ENCODE peak calls at places on chromosomes 6 and 20, in eight cellular contexts. One of them, this sample, is unnamed.
A peak's percentile ranks its signal among the peaks of the same experiment; 100 is the strongest.

GRCh38 chr20:45469336-45470261 is at the start of gene WFDC2:
- DNase-seq in cardiac muscle cell: peak; percentile 13
- DNase-seq in left lung: peak; percentile 86
- DNase-seq in HepG2: no peak
- DNase-seq in left ventricle myocardium inferior: no peak
- DNase-seq in naive thymus-derived CD4-positive, alpha-beta T cell: no peak
- DNase-seq in A673: no peak
- DNase-seq in CD4-positive, CD25-positive, alpha-beta regulatory T cell: no peak
- DNase-seq in this sample: no peak

GRCh38 chr20:19603390-19603753 is 154.7 kb upstream of the RIN2 start:
- DNase-seq in cardiac muscle cell: no peak
- DNase-seq in left lung: no peak
- DNase-seq in HepG2: no peak
- DNase-seq in left ventricle myocardium inferior: no peak
- DNase-seq in naive thymus-derived CD4-positive, alpha-beta T cell: no peak
- DNase-seq in A673: no peak
- DNase-seq in CD4-positive, CD25-positive, alpha-beta regulatory T cell: no peak
- DNase-seq in this sample: no peak

GRCh38 chr6:105459884-105460283 is 57.0 kb upstream of the PREP start:
- DNase-seq in cardiac muscle cell: no peak
- DNase-seq in left lung: no peak
- DNase-seq in HepG2: no peak
- DNase-seq in left ventricle myocardium inferior: no peak
- DNase-seq in naive thymus-derived CD4-positive, alpha-beta T cell: no peak
- DNase-seq in A673: peak; percentile 6
- DNase-seq in CD4-positive, CD25-positive, alpha-beta regulatory T cell: no peak
- DNase-seq in this sample: no peak

GRCh38 chr6:56686429-56686828 is 43.7 kb upstream of the DST start:
- DNase-seq in cardiac muscle cell: no peak
- DNase-seq in left lung: no peak
- DNase-seq in HepG2: peak; percentile 50
- DNase-seq in left ventricle myocardium inferior: no peak
- DNase-seq in naive thymus-derived CD4-positive, alpha-beta T cell: no peak
- DNase-seq in A673: no peak
- DNase-seq in CD4-positive, CD25-positive, alpha-beta regulatory T cell: no peak
- DNase-seq in this sample: no peak

GRCh38 chr20:2729791-2730190 is 37.2 kb downstream of the EBF4 start:
- DNase-seq in cardiac muscle cell: no peak
- DNase-seq in left lung: no peak
- DNase-seq in HepG2: no peak
- DNase-seq in left ventricle myocardium inferior: no peak
- DNase-seq in naive thymus-derived CD4-positive, alpha-beta T cell: no peak
- DNase-seq in A673: no peak
- DNase-seq in CD4-positive, CD25-positive, alpha-beta regulatory T cell: no peak
- DNase-seq in this sample: no peak

GRCh38 chr6:41836022-41836659 is 48.6 kb downstream of the TOMM6 start:
- DNase-seq in cardiac muscle cell: peak; percentile 5
- DNase-seq in left lung: no peak
- DNase-seq in HepG2: no peak
- DNase-seq in left ventricle myocardium inferior: no peak
- DNase-seq in naive thymus-derived CD4-positive, alpha-beta T cell: no peak
- DNase-seq in A673: no peak
- DNase-seq in CD4-positive, CD25-positive, alpha-beta regulatory T cell: no peak
- DNase-seq in this sample: no peak

GRCh38 chr6:135876048-135876447 is 24.5 kb downstream of the PDE7B start:
- DNase-seq in cardiac muscle cell: no peak
- DNase-seq in left lung: peak; percentile 36
- DNase-seq in HepG2: no peak
- DNase-seq in left ventricle myocardium inferior: no peak
- DNase-seq in naive thymus-derived CD4-positive, alpha-beta T cell: peak; percentile 29
- DNase-seq in A673: no peak
- DNase-seq in CD4-positive, CD25-positive, alpha-beta regulatory T cell: no peak
- DNase-seq in this sample: no peak

GRCh38 chr20:14470977-14471642 is 133.7 kb upstream of the FLRT3 start:
- DNase-seq in cardiac muscle cell: no peak
- DNase-seq in left lung: peak; percentile 32
- DNase-seq in HepG2: no peak
- DNase-seq in left ventricle myocardium inferior: no peak
- DNase-seq in naive thymus-derived CD4-positive, alpha-beta T cell: no peak
- DNase-seq in A673: no peak
- DNase-seq in CD4-positive, CD25-positive, alpha-beta regulatory T cell: no peak
- DNase-seq in this sample: no peak

GRCh38 chr20:57619053-57619831 is 984 bp downstream of the ZBP1 start:
- DNase-seq in cardiac muscle cell: no peak
- DNase-seq in left lung: peak; percentile 94
- DNase-seq in HepG2: no peak
- DNase-seq in left ventricle myocardium inferior: peak; percentile 63
- DNase-seq in naive thymus-derived CD4-positive, alpha-beta T cell: peak; percentile 80
- DNase-seq in A673: no peak
- DNase-seq in CD4-positive, CD25-positive, alpha-beta regulatory T cell: peak; percentile 85
- DNase-seq in this sample: no peak

GRCh38 chr20:35009665-35010328 is 54.1 kb downstream of the MYH7B start:
- DNase-seq in cardiac muscle cell: no peak
- DNase-seq in left lung: peak; percentile 21
- DNase-seq in HepG2: no peak
- DNase-seq in left ventricle myocardium inferior: no peak
- DNase-seq in naive thymus-derived CD4-positive, alpha-beta T cell: no peak
- DNase-seq in A673: no peak
- DNase-seq in CD4-positive, CD25-positive, alpha-beta regulatory T cell: no peak
- DNase-seq in this sample: no peak

GRCh38 chr6:128507337-128508310 is 12.8 kb downstream of the PTPRK start:
- DNase-seq in cardiac muscle cell: no peak
- DNase-seq in left lung: no peak
- DNase-seq in HepG2: peak; percentile 99
- DNase-seq in left ventricle myocardium inferior: no peak
- DNase-seq in naive thymus-derived CD4-positive, alpha-beta T cell: no peak
- DNase-seq in A673: no peak
- DNase-seq in CD4-positive, CD25-positive, alpha-beta regulatory T cell: no peak
- DNase-seq in this sample: no peak

GRCh38 chr6:21504790-21505189 is 88.8 kb upstream of the SOX4 start:
- DNase-seq in cardiac muscle cell: no peak
- DNase-seq in left lung: no peak
- DNase-seq in HepG2: no peak
- DNase-seq in left ventricle myocardium inferior: no peak
- DNase-seq in naive thymus-derived CD4-positive, alpha-beta T cell: no peak
- DNase-seq in A673: no peak
- DNase-seq in CD4-positive, CD25-positive, alpha-beta regulatory T cell: no peak
- DNase-seq in this sample: no peak

GRCh38 chr6:14559754-14560527 is 442.4 kb downstream of the CD83 start:
- DNase-seq in cardiac muscle cell: no peak
- DNase-seq in left lung: no peak
- DNase-seq in HepG2: no peak
- DNase-seq in left ventricle myocardium inferior: no peak
- DNase-seq in naive thymus-derived CD4-positive, alpha-beta T cell: no peak
- DNase-seq in A673: no peak
- DNase-seq in CD4-positive, CD25-positive, alpha-beta regulatory T cell: no peak
- DNase-seq in this sample: no peak

GRCh38 chr6:161265975-161266374 is 7.9 kb downstream of the AGPAT4 start:
- DNase-seq in cardiac muscle cell: no peak
- DNase-seq in left lung: no peak
- DNase-seq in HepG2: no peak
- DNase-seq in left ventricle myocardium inferior: no peak
- DNase-seq in naive thymus-derived CD4-positive, alpha-beta T cell: no peak
- DNase-seq in A673: no peak
- DNase-seq in CD4-positive, CD25-positive, alpha-beta regulatory T cell: no peak
- DNase-seq in this sample: no peak

GRCh38 chr6:161264181-161264580 is 9.7 kb downstream of the AGPAT4 start:
- DNase-seq in cardiac muscle cell: no peak
- DNase-seq in left lung: no peak
- DNase-seq in HepG2: no peak
- DNase-seq in left ventricle myocardium inferior: no peak
- DNase-seq in naive thymus-derived CD4-positive, alpha-beta T cell: no peak
- DNase-seq in A673: no peak
- DNase-seq in CD4-positive, CD25-positive, alpha-beta regulatory T cell: no peak
- DNase-seq in this sample: no peak

GRCh38 chr6:161266866-161267265 is 7.0 kb downstream of the AGPAT4 start:
- DNase-seq in cardiac muscle cell: no peak
- DNase-seq in left lung: no peak
- DNase-seq in HepG2: no peak
- DNase-seq in left ventricle myocardium inferior: no peak
- DNase-seq in naive thymus-derived CD4-positive, alpha-beta T cell: no peak
- DNase-seq in A673: no peak
- DNase-seq in CD4-positive, CD25-positive, alpha-beta regulatory T cell: no peak
- DNase-seq in this sample: no peak

GRCh38 chr6:161268526-161269210 is 5.2 kb downstream of the AGPAT4 start:
- DNase-seq in cardiac muscle cell: no peak
- DNase-seq in left lung: no peak
- DNase-seq in HepG2: no peak
- DNase-seq in left ventricle myocardium inferior: no peak
- DNase-seq in naive thymus-derived CD4-positive, alpha-beta T cell: no peak
- DNase-seq in A673: no peak
- DNase-seq in CD4-positive, CD25-positive, alpha-beta regulatory T cell: no peak
- DNase-seq in this sample: no peak

GRCh38 chr6:161265554-161265953 is 8.3 kb downstream of the AGPAT4 start:
- DNase-seq in cardiac muscle cell: no peak
- DNase-seq in left lung: no peak
- DNase-seq in HepG2: no peak
- DNase-seq in left ventricle myocardium inferior: no peak
- DNase-seq in naive thymus-derived CD4-positive, alpha-beta T cell: no peak
- DNase-seq in A673: no peak
- DNase-seq in CD4-positive, CD25-positive, alpha-beta regulatory T cell: no peak
- DNase-seq in this sample: no peak
- H3K27ac ChIP-seq in cardiac muscle cell: no peak overlapping the region
- H3K27ac ChIP-seq in left lung: no peak overlapping the region
- H3K27ac ChIP-seq in HepG2: no peak overlapping the region
- H3K27ac ChIP-seq in left ventricle myocardium inferior: no peak overlapping the region
- H3K27ac ChIP-seq in naive thymus-derived CD4-positive, alpha-beta T cell: no peak overlapping the region
- H3K27ac ChIP-seq in A673: no peak overlapping the region
- H3K27ac ChIP-seq in CD4-positive, CD25-positive, alpha-beta regulatory T cell: no peak overlapping the region
- H3K27ac ChIP-seq in this sample: no peak overlapping the region

GRCh38 chr20:52103911-52104545 is 87.6 kb downstream of the ZFP64 start:
- DNase-seq in cardiac muscle cell: no peak
- DNase-seq in left lung: no peak
- DNase-seq in HepG2: no peak
- DNase-seq in left ventricle myocardium inferior: no peak
- DNase-seq in naive thymus-derived CD4-positive, alpha-beta T cell: no peak
- DNase-seq in A673: peak; percentile 42
- DNase-seq in CD4-positive, CD25-positive, alpha-beta regulatory T cell: no peak
- DNase-seq in this sample: no peak

GRCh38 chr20:52104546-52105044 is 87.0 kb downstream of the ZFP64 start:
- DNase-seq in cardiac muscle cell: peak; percentile 13
- DNase-seq in left lung: no peak
- DNase-seq in HepG2: no peak
- DNase-seq in left ventricle myocardium inferior: no peak
- DNase-seq in naive thymus-derived CD4-positive, alpha-beta T cell: no peak
- DNase-seq in A673: peak; percentile 71
- DNase-seq in CD4-positive, CD25-positive, alpha-beta regulatory T cell: no peak
- DNase-seq in this sample: no peak

GRCh38 chr20:52102126-52102525 is 89.5 kb downstream of the ZFP64 start:
- DNase-seq in cardiac muscle cell: no peak
- DNase-seq in left lung: no peak
- DNase-seq in HepG2: no peak
- DNase-seq in left ventricle myocardium inferior: no peak
- DNase-seq in naive thymus-derived CD4-positive, alpha-beta T cell: no peak
- DNase-seq in A673: no peak
- DNase-seq in CD4-positive, CD25-positive, alpha-beta regulatory T cell: no peak
- DNase-seq in this sample: no peak

GRCh38 chr20:52102559-52102958 is 89.0 kb downstream of the ZFP64 start:
- DNase-seq in cardiac muscle cell: no peak
- DNase-seq in left lung: no peak
- DNase-seq in HepG2: no peak
- DNase-seq in left ventricle myocardium inferior: no peak
- DNase-seq in naive thymus-derived CD4-positive, alpha-beta T cell: no peak
- DNase-seq in A673: no peak
- DNase-seq in CD4-positive, CD25-positive, alpha-beta regulatory T cell: no peak
- DNase-seq in this sample: no peak

DNA sequence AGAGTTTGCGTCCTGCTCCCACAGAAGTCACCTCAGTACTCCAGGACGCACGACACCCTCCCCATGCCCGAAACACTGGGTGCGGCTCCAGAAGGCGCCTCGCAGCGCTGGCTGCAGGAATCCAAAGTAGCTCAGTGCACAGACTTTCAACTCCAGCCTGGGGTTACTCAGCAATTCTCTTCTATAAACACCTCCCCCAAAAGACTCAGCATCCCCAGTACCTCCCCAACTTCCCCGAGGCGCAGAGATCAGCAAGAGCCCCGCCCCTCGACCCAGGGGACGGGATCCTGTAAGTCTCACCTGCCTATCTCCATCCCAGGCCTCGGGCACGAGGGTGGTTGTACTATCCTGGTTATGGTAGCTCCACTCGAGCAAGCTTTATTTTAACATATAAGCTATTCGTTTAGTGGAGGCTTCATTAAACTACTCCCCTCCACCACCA is 88.1 kb downstream of the ZFP64 start:
- DNase-seq in cardiac muscle cell: no peak
- DNase-seq in left lung: no peak
- DNase-seq in HepG2: no peak
- DNase-seq in left ventricle myocardium inferior: no peak
- DNase-seq in naive thymus-derived CD4-positive, alpha-beta T cell: no peak
- DNase-seq in A673: peak; percentile 56
- DNase-seq in CD4-positive, CD25-positive, alpha-beta regulatory T cell: no peak
- DNase-seq in this sample: no peak
- H3K27me3 ChIP-seq in cardiac muscle cell: peaks cover 65% of the 10 kb centered on the region
- H3K27me3 ChIP-seq in left lung: peaks cover 45% of the 10 kb centered on the region
- H3K27me3 ChIP-seq in HepG2: no peaks in the 10 kb centered on the region
- H3K27me3 ChIP-seq in left ventricle myocardium inferior: peaks cover 56% of the 10 kb centered on the region
- H3K27me3 ChIP-seq in naive thymus-derived CD4-positive, alpha-beta T cell: peaks cover 12% of the 10 kb centered on the region
- H3K27me3 ChIP-seq in A673: no peaks in the 10 kb centered on the region
- H3K27me3 ChIP-seq in CD4-positive, CD25-positive, alpha-beta regulatory T cell: peaks cover 6% of the 10 kb centered on the region
- H3K27me3 ChIP-seq in this sample: peaks cover 6% of the 10 kb centered on the region

DNA sequence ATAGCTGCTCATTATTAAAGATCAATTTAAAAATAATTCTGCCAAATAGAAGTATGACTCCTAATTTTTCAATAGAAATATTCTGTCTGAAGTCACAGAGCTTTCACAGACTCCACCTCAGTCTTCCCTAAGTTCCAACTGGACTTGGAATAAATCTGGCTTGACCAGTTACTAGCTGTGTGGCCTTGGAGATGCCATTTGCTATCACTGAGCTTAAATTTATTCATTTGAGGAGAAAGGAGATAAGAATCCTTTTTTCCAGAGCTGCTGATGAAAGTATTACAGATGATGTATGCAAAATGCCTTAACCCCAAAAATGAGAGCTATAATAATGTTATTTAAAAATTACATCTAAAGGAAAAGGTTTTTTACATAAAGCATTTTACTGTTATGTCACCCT is 125.0 kb downstream of the GJA1 start:
- DNase-seq in cardiac muscle cell: no peak
- DNase-seq in left lung: no peak
- DNase-seq in HepG2: no peak
- DNase-seq in left ventricle myocardium inferior: no peak
- DNase-seq in naive thymus-derived CD4-positive, alpha-beta T cell: no peak
- DNase-seq in A673: peak; percentile 27
- DNase-seq in CD4-positive, CD25-positive, alpha-beta regulatory T cell: no peak
- DNase-seq in this sample: no peak
- H3K36me3 ChIP-seq in cardiac muscle cell: no peaks in the 10 kb centered on the region
- H3K36me3 ChIP-seq in left lung: no peaks in the 10 kb centered on the region
- H3K36me3 ChIP-seq in HepG2: no peaks in the 10 kb centered on the region
- H3K36me3 ChIP-seq in left ventricle myocardium inferior: no peaks in the 10 kb centered on the region
- H3K36me3 ChIP-seq in naive thymus-derived CD4-positive, alpha-beta T cell: no peaks in the 10 kb centered on the region
- H3K36me3 ChIP-seq in A673: no peaks in the 10 kb centered on the region
- H3K36me3 ChIP-seq in CD4-positive, CD25-positive, alpha-beta regulatory T cell: no peaks in the 10 kb centered on the region
- H3K36me3 ChIP-seq in this sample: no peaks in the 10 kb centered on the region

DNA sequence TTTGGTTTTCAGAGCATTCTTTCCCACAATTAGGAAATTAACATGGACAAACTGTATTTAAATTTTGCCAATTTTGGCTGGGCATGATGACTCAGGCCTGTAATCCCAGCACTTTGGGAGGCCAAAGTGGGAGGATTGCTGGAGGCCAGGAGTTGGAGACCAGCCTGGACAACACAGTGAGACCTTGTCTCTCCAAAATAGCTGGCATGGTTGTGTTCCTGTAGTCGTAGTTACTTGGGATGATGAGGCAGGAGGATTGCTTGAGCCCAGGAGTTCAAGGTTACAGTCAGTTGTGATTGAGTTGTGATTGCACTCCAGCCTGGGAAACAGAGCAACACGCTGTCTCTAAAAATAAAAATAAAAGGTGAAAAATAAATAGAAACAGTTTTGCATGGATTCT is 15.0 kb downstream of the PANK2 start:
- DNase-seq in cardiac muscle cell: no peak
- DNase-seq in left lung: no peak
- DNase-seq in HepG2: peak; percentile 72
- DNase-seq in left ventricle myocardium inferior: no peak
- DNase-seq in naive thymus-derived CD4-positive, alpha-beta T cell: no peak
- DNase-seq in A673: no peak
- DNase-seq in CD4-positive, CD25-positive, alpha-beta regulatory T cell: no peak
- DNase-seq in this sample: no peak
- H3K27ac ChIP-seq in cardiac muscle cell: peak overlapping the region; percentile 28
- H3K27ac ChIP-seq in left lung: no peak overlapping the region
- H3K27ac ChIP-seq in HepG2: peak overlapping the region; percentile 43
- H3K27ac ChIP-seq in left ventricle myocardium inferior: no peak overlapping the region
- H3K27ac ChIP-seq in naive thymus-derived CD4-positive, alpha-beta T cell: no peak overlapping the region
- H3K27ac ChIP-seq in A673: no peak overlapping the region
- H3K27ac ChIP-seq in CD4-positive, CD25-positive, alpha-beta regulatory T cell: peak overlapping the region; percentile 19
- H3K27ac ChIP-seq in this sample: peak overlapping the region; percentile 26